ENCODE peak calls at places on chromosomes 4 and X, in seven cellular contexts. K, I, H, J, Y, U and P are unnamed samples.

GRCh38 chr4:46844325-46844917 is 64.6 kb downstream of the COX7B2 start:
- DNase-seq in H (peak), U (no peak), K (peak), J (peak), I (no peak), Y (peak), P (peak)

GRCh38 chr4:119172223-119172622 is 36.6 kb downstream of the MYOZ2 start:
- DNase-seq in Y (no peak), I (no peak), K (no peak), U (no peak), J (peak), H (no peak), P (no peak)

GRCh38 chr4:28469886-28470285 is 1609.2 kb downstream of the STIM2 start:
- DNase-seq in J (no peak), I (no peak), K (peak), Y (peak), H (no peak), U (no peak), P (peak)

GRCh38 chr4:168604496-168605373 is 107.9 kb downstream of the PALLD start:
- DNase-seq in K (peak), I (no peak), H (peak), Y (peak), J (peak), U (no peak), P (no peak)

GRCh38 chr4:17065821-17066220 is 167.4 kb upstream of the LDB2 start:
- DNase-seq in H (no peak), K (no peak), J (no peak), U (no peak), I (no peak), Y (no peak), P (no peak)

GRCh38 chr4:48315728-48316630 is 25.4 kb upstream of the SLAIN2 start:
- DNase-seq in I (no peak), Y (peak), H (peak), K (peak), J (peak), U (no peak), P (no peak)

GRCh38 chr4:70734971-70735370 is 13.2 kb downstream of the RUFY3 start:
- DNase-seq in H (no peak), I (no peak), U (no peak), K (no peak), J (no peak), Y (no peak), P (no peak)

GRCh38 chr4:154119317-154119716 is 330.4 kb upstream of the SFRP2 start:
- DNase-seq in I (no peak), Y (no peak), U (no peak), K (no peak), H (no peak), J (peak), P (no peak)

GRCh38 chrX:119391279-119391678 is 7.9 kb upstream of the SLC25A43 start:
- DNase-seq in Y (peak), H (peak), K (no peak), I (no peak), U (no peak), J (peak), P (no peak)

GRCh38 chr4:7513731-7514130 is 79.0 kb upstream of the PSAPL1 start:
- DNase-seq in U (no peak), H (peak), K (peak), Y (peak), I (no peak), J (no peak), P (no peak)

GRCh38 chr4:101304916-101305315 is 42.4 kb downstream of the PPP3CA start:
- DNase-seq in K (no peak), Y (peak), I (no peak), J (no peak), U (no peak), H (peak), P (no peak)

GRCh38 chrX:141903400-141904155 is at the start of gene MAGEC1:
- DNase-seq in U (no peak), J (no peak), Y (no peak), I (peak), K (no peak), H (no peak), P (no peak)

GRCh38 chr4:8197521-8197920 is 1.6 kb upstream of the SH3TC1 start:
- DNase-seq in K (no peak), Y (no peak), H (no peak), U (no peak), I (no peak), J (no peak), P (no peak)